ENCODE peak calls at places on chromosomes 6 and 20, in eight cellular contexts. D is AG09319, S is suprapubic skin, Y is AG09309, G is neural progenitor cell, K is MCF 10A, X is epithelial cell of esophagus, J is prostate gland. B is an unnamed sample.

GRCh38 chr20:34570859-34571306 is 12.4 kb downstream of the MAP1LC3A start:
- DNase-seq in D (no peak), S (no peak), Y (peak), G (no peak), K (no peak), X (peak), J (no peak), B (no peak)

GRCh38 chr6:152167639-152168603 is 360.4 kb downstream of the ESR1 start:
- DNase-seq in D (no peak), S (no peak), Y (no peak), G (no peak), K (no peak), X (no peak), J (no peak), B (no peak)

GRCh38 chr6:127516676-127517273 is 2.4 kb downstream of the MTCL3 start:
- DNase-seq in D (no peak), S (no peak), Y (no peak), G (peak), K (peak), X (peak), J (no peak), B (peak)

GRCh38 chr6:134035823-134036296 is 16.6 kb downstream of the SLC2A12 start:
- DNase-seq in D (no peak), S (no peak), Y (no peak), G (no peak), K (peak), X (peak), J (peak), B (peak)

GRCh38 chr6:132937466-132937906 is 123.1 kb downstream of the RPS12 start:
- DNase-seq in D (no peak), S (no peak), Y (no peak), G (peak), K (peak), X (peak), J (peak), B (peak)

GRCh38 chr6:21398741-21399140 is 194.8 kb upstream of the SOX4 start:
- DNase-seq in D (no peak), S (no peak), Y (no peak), G (no peak), K (no peak), X (no peak), J (no peak), B (no peak)

GRCh38 chr6:9484091-9484490 is 930.8 kb downstream of the TFAP2A start:
- DNase-seq in D (no peak), S (no peak), Y (no peak), G (no peak), K (peak), X (peak), J (no peak), B (no peak)

GRCh38 chr6:168648240-168648639 is 207.3 kb downstream of the SMOC2 start:
- DNase-seq in D (no peak), S (no peak), Y (no peak), G (no peak), K (no peak), X (no peak), J (peak), B (no peak)

GRCh38 chr20:17620371-17621228 is 50.7 kb downstream of the DSTN start:
- DNase-seq in D (no peak), S (peak), Y (no peak), G (no peak), K (no peak), X (no peak), J (no peak), B (no peak)

GRCh38 chr6:127030841-127031240 is 87.6 kb upstream of the RSPO3 start:
- DNase-seq in D (no peak), S (no peak), Y (no peak), G (no peak), K (no peak), X (no peak), J (no peak), B (no peak)

GRCh38 chr6:72622094-72622540 is 253 bp downstream of the KCNQ5 start:
- DNase-seq in D (no peak), S (no peak), Y (no peak), G (peak), K (peak), X (peak), J (peak), B (peak)

GRCh38 chr6:33896391-33897192 is 92.8 kb upstream of the MLN start:
- DNase-seq in D (no peak), S (no peak), Y (no peak), G (no peak), K (no peak), X (no peak), J (no peak), B (no peak)

GRCh38 chr6:156731436-156731835 is 45.7 kb upstream of the ARID1B start:
- DNase-seq in D (peak), S (no peak), Y (peak), G (peak), K (peak), X (peak), J (no peak), B (peak)

GRCh38 chr20:34872604-34873224 is at the start of gene GGT7:
- DNase-seq in D (peak), S (peak), Y (no peak), G (peak), K (peak), X (peak), J (peak), B (peak)

GRCh38 chr6:130503146-130503545 is 137.3 kb downstream of the TMEM200A start:
- DNase-seq in D (peak), S (no peak), Y (no peak), G (no peak), K (peak), X (peak), J (no peak), B (no peak)

GRCh38 chr6:107787589-107787960 is 36.5 kb downstream of the SCML4 start:
- DNase-seq in D (no peak), S (no peak), Y (no peak), G (no peak), K (no peak), X (no peak), J (no peak), B (no peak)

GRCh38 chr20:38473353-38473795 is 731 bp downstream of the RALGAPB start:
- DNase-seq in D (no peak), S (no peak), Y (no peak), G (peak), K (no peak), X (no peak), J (peak), B (no peak)

GRCh38 chr20:45450097-45450818 is 19.3 kb upstream of the WFDC2 start:
- DNase-seq in D (peak), S (no peak), Y (no peak), G (peak), K (peak), X (peak), J (no peak), B (no peak)

GRCh38 chr6:12017263-12017662 is 5.2 kb downstream of the HIVEP1 start:
- DNase-seq in D (no peak), S (no peak), Y (no peak), G (no peak), K (no peak), X (no peak), J (no peak), B (no peak)

GRCh38 chr6:73234732-73235131 is 9.4 kb upstream of the KHDC1L start:
- DNase-seq in D (peak), S (no peak), Y (peak), G (no peak), K (peak), X (peak), J (no peak), B (peak)

GRCh38 chr6:52571099-52571755 is 5.6 kb downstream of the TRAM2 start:
- DNase-seq in D (no peak), S (no peak), Y (no peak), G (no peak), K (no peak), X (no peak), J (no peak), B (no peak)

GRCh38 chr20:44908987-44909871 is 631 bp upstream of the PABPC1L start:
- DNase-seq in D (no peak), S (no peak), Y (no peak), G (peak), K (no peak), X (no peak), J (no peak), B (no peak)

GRCh38 chr6:138545621-138545980 is 46.3 kb upstream of the NHSL1 start:
- DNase-seq in D (no peak), S (no peak), Y (no peak), G (peak), K (no peak), X (no peak), J (no peak), B (no peak)

GRCh38 chr20:40558212-40558611 is 130.8 kb downstream of the MAFB start:
- DNase-seq in D (no peak), S (no peak), Y (no peak), G (no peak), K (no peak), X (no peak), J (no peak), B (no peak)

GRCh38 chr20:45036044-45036755 is 64.7 kb downstream of the KCNS1 start:
- DNase-seq in D (no peak), S (no peak), Y (no peak), G (no peak), K (peak), X (peak), J (no peak), B (peak)

GRCh38 chr20:6381887-6382286 is 259.1 kb upstream of the FERMT1 start:
- DNase-seq in D (no peak), S (no peak), Y (no peak), G (peak), K (peak), X (peak), J (no peak), B (peak)

GRCh38 chr6:46327769-46328168 is 157.0 kb upstream of the ENPP5 start:
- DNase-seq in D (no peak), S (no peak), Y (no peak), G (no peak), K (no peak), X (no peak), J (no peak), B (no peak)

GRCh38 chr6:43369174-43370002 is at the start of gene ZNF318:
- DNase-seq in D (peak), S (peak), Y (peak), G (peak), K (peak), X (peak), J (peak), B (peak)

GRCh38 chr6:36897629-36898028 is 11.9 kb downstream of the C6orf89 start:
- DNase-seq in D (no peak), S (no peak), Y (no peak), G (peak), K (peak), X (peak), J (no peak), B (no peak)

GRCh38 chr6:51049983-51050877 is 231.6 kb downstream of the TFAP2B start:
- DNase-seq in D (no peak), S (no peak), Y (no peak), G (no peak), K (no peak), X (peak), J (no peak), B (no peak)

GRCh38 chr6:3211681-3212080 is 15.8 kb downstream of the TUBB2B start:
- DNase-seq in D (no peak), S (no peak), Y (no peak), G (no peak), K (no peak), X (no peak), J (no peak), B (no peak)

GRCh38 chr6:36308514-36308913 is 28.2 kb downstream of the BNIP5 start:
- DNase-seq in D (no peak), S (no peak), Y (no peak), G (no peak), K (no peak), X (no peak), J (no peak), B (no peak)

GRCh38 chr6:156950084-156950483 is 172.9 kb downstream of the ARID1B start:
- DNase-seq in D (no peak), S (no peak), Y (no peak), G (no peak), K (no peak), X (no peak), J (no peak), B (no peak)

GRCh38 chr6:157568702-157569101 is 187.7 kb downstream of the ZDHHC14 start:
- DNase-seq in D (no peak), S (no peak), Y (no peak), G (no peak), K (no peak), X (no peak), J (no peak), B (no peak)

GRCh38 chr20:41005361-41005729 is 23.3 kb upstream of the TOP1 start:
- DNase-seq in D (peak), S (peak), Y (peak), G (no peak), K (peak), X (peak), J (peak), B (peak)

GRCh38 chr6:4128748-4129147 is 6.6 kb downstream of the ECI2 start:
- DNase-seq in D (no peak), S (no peak), Y (no peak), G (no peak), K (no peak), X (no peak), J (no peak), B (no peak)

GRCh38 chr6:119821380-119821779 is 471.8 kb upstream of the MAN1A1 start:
- DNase-seq in D (no peak), S (no peak), Y (no peak), G (no peak), K (no peak), X (peak), J (no peak), B (no peak)

GRCh38 chr20:59665656-59666555 is 61.6 kb downstream of the PHACTR3 start:
- DNase-seq in D (no peak), S (no peak), Y (no peak), G (no peak), K (no peak), X (no peak), J (no peak), B (no peak)

GRCh38 chr20:9407805-9408421 is 106.5 kb upstream of the LAMP5 start:
- DNase-seq in D (no peak), S (no peak), Y (peak), G (peak), K (peak), X (peak), J (peak), B (peak)
- TF ChIP-seq CTCF in D (peak), S (peak), Y (peak), G (peak), K (peak), X (peak), J (peak), B (peak)

DNA sequence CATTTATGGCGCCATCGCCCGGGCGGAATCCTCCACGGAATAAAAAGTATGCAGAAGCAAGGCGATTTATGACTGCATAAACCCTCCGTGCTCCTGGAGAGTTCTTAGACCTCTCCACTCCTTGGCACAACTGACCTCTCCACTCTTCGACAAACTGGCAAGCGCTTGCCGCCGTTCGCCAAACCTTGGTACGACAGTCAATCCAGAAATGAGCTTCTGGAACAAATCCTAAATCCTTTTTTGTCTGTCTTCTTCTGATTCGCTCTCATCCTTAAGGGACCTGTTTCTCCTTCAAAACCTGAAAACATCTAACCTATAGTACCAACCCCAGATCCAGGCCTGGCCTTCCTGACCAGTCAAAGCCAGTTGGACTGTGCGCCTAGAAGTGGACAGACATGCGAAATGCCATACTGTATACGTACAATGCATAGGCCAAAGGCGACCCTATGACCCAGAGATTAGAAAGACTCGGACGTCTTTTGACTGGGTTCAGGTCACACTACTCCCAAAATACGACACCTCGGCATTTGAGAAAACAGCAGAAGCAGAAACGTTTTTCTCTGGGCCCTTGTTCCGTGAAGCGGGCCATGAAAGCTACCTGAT is 59.4 kb downstream of the TRIM27 start:
- DNase-seq in D (no peak), S (no peak), Y (no peak), G (no peak), K (no peak), X (no peak), J (peak), B (no peak)
- TF ChIP-seq CTCF in D (peak), S (no peak), Y (no peak), G (peak), K (no peak), X (no peak), J (no peak), B (peak)

GRCh38 chr6:142296975-142297604 is 4.7 kb upstream of the ADGRG6 start:
- DNase-seq in D (no peak), S (no peak), Y (no peak), G (no peak), K (no peak), X (no peak), J (no peak), B (no peak)
- TF ChIP-seq CTCF in D (no peak), S (no peak), Y (no peak), G (no peak), K (no peak), X (no peak), J (no peak), B (no peak)

GRCh38 chr20:10360878-10361277 is 73.1 kb downstream of the MKKS start:
- DNase-seq in D (no peak), S (no peak), Y (no peak), G (no peak), K (no peak), X (no peak), J (no peak), B (no peak)
- TF ChIP-seq CTCF in D (no peak), S (no peak), Y (no peak), G (no peak), K (no peak), X (no peak), J (no peak), B (no peak)

GRCh38 chr20:58246346-58246745 is 17.9 kb upstream of the ANKRD60 start:
- DNase-seq in D (no peak), S (no peak), Y (no peak), G (peak), K (peak), X (peak), J (no peak), B (no peak)
- TF ChIP-seq CTCF in D (peak), S (no peak), Y (peak), G (peak), K (peak), X (peak), J (no peak), B (no peak)

GRCh38 chr6:124854338-124854922 is 107.8 kb upstream of the RNF217 start:
- DNase-seq in D (no peak), S (no peak), Y (no peak), G (no peak), K (peak), X (no peak), J (no peak), B (peak)
- TF ChIP-seq CTCF in D (peak), S (no peak), Y (peak), G (peak), K (peak), X (no peak), J (no peak), B (peak)

GRCh38 chr6:80001337-80001736 is 3.1 kb upstream of the TTK start:
- DNase-seq in D (no peak), S (no peak), Y (no peak), G (no peak), K (no peak), X (no peak), J (no peak), B (no peak)

GRCh38 chr6:80004199-80005072 is at the start of gene TTK:
- DNase-seq in D (peak), S (peak), Y (peak), G (peak), K (peak), X (peak), J (peak), B (peak)

GRCh38 chr6:80006541-80006940 is 2.1 kb downstream of the TTK start:
- DNase-seq in D (no peak), S (no peak), Y (no peak), G (no peak), K (no peak), X (no peak), J (no peak), B (no peak)

GRCh38 chr6:80003841-80004198 is 629 bp upstream of the TTK start:
- DNase-seq in D (no peak), S (no peak), Y (no peak), G (no peak), K (peak), X (peak), J (peak), B (no peak)

GRCh38 chr6:80005406-80005805 is 957 bp downstream of the TTK start:
- DNase-seq in D (no peak), S (no peak), Y (no peak), G (no peak), K (no peak), X (no peak), J (no peak), B (no peak)
- TF ChIP-seq CTCF in D (no peak), S (no peak), Y (no peak), G (no peak), K (no peak), X (no peak), J (no peak), B (no peak)

GRCh38 chr6:41914869-41915268 is 6.1 kb downstream of the MED20 start:
- DNase-seq in D (no peak), S (no peak), Y (no peak), G (no peak), K (no peak), X (no peak), J (no peak), B (no peak)

GRCh38 chr6:41914343-41914742 is 6.6 kb downstream of the MED20 start:
- DNase-seq in D (no peak), S (no peak), Y (no peak), G (no peak), K (no peak), X (no peak), J (no peak), B (no peak)

GRCh38 chr6:41909727-41910126 is 11.2 kb downstream of the MED20 start:
- DNase-seq in D (no peak), S (no peak), Y (no peak), G (no peak), K (no peak), X (no peak), J (no peak), B (no peak)
- TF ChIP-seq CTCF in D (no peak), S (no peak), Y (no peak), G (no peak), K (no peak), X (no peak), J (no peak), B (no peak)